ENCODE peak calls at places on chromosomes 13 and 19, in six cellular contexts. S, H, K, C, P and L are unnamed samples.

GRCh38 chr19:28633223-28634030 is 579.5 kb downstream of the UQCRFS1 start:
- DNase-seq in S (no peak), H (no peak), K (no peak), C (peak; percentile 59), P (no peak), L (no peak)

GRCh38 chr13:52459668-52460067 is 4.4 kb downstream of the CKAP2 start:
- DNase-seq in S (no peak), H (no peak), K (no peak), C (no peak), P (no peak), L (no peak)

GRCh38 chr13:113393572-113394503 is 29.9 kb upstream of the GRTP1 start:
- DNase-seq in S (peak; percentile 89), H (peak; percentile 62), K (peak; percentile 66), C (peak; percentile 87), P (peak; percentile 48), L (peak; percentile 83)

GRCh38 chr13:98997738-98998641 is 20.1 kb upstream of the DOCK9 start:
- DNase-seq in S (no peak), H (no peak), K (no peak), C (peak; percentile 52), P (no peak), L (no peak)

GRCh38 chr13:112366907-112367646 is 9.1 kb upstream of the SPACA7 start:
- DNase-seq in S (no peak), H (no peak), K (no peak), C (no peak), P (no peak), L (no peak)

GRCh38 chr13:40193290-40194203 is 472.9 kb downstream of the FOXO1 start:
- DNase-seq in S (peak; percentile 88), H (no peak), K (no peak), C (no peak), P (peak; percentile 80), L (no peak)

GRCh38 chr13:75372517-75372916 is 109.5 kb downstream of the TBC1D4 start:
- DNase-seq in S (no peak), H (no peak), K (no peak), C (peak; percentile 7), P (no peak), L (no peak)

GRCh38 chr19:43662487-43662886 is 7.5 kb downstream of the PLAUR start:
- DNase-seq in S (no peak), H (no peak), K (no peak), C (no peak), P (no peak), L (no peak)

GRCh38 chr19:17761148-17761547 is 9.9 kb downstream of the FCHO1 start:
- DNase-seq in S (no peak), H (no peak), K (no peak), C (no peak), P (no peak), L (no peak)

GRCh38 chr19:54463531-54464043 is at the start of gene LENG9:
- DNase-seq in S (peak; percentile 100), H (peak; percentile 100), K (peak; percentile 81), C (peak; percentile 66), P (peak; percentile 99), L (peak; percentile 99)

GRCh38 chr13:51759240-51759639 is 44.7 kb downstream of the DHRS12 start:
- DNase-seq in S (no peak), H (no peak), K (no peak), C (no peak), P (no peak), L (no peak)

GRCh38 chr13:73035660-73036059 is 23.1 kb upstream of the KLF5 start:
- DNase-seq in S (no peak), H (no peak), K (no peak), C (no peak), P (no peak), L (no peak)

GRCh38 chr13:46698910-46699460 is 98.0 kb downstream of the ESD start:
- DNase-seq in S (no peak), H (no peak), K (no peak), C (no peak), P (no peak), L (no peak)

GRCh38 chr13:98280176-98280510 is 103.1 kb upstream of the RNF113B start:
- DNase-seq in S (no peak), H (no peak), K (no peak), C (no peak), P (no peak), L (no peak)

GRCh38 chr13:45781553-45782326 is 69.8 kb downstream of the SIAH3 start:
- DNase-seq in S (no peak), H (no peak), K (no peak), C (no peak), P (no peak), L (peak; percentile 31)

GRCh38 chr19:50326101-50326664 is 3.0 kb downstream of the KCNC3 start:
- DNase-seq in S (no peak), H (no peak), K (no peak), C (no peak), P (no peak), L (no peak)

GRCh38 chr19:32652893-32653625 is 21.9 kb downstream of the ANKRD27 start:
- DNase-seq in S (no peak), H (no peak), K (no peak), C (no peak), P (peak; percentile 59), L (no peak)

GRCh38 chr13:31012285-31013024 is 80.0 kb downstream of the TEX26 start:
- DNase-seq in S (no peak), H (no peak), K (no peak), C (no peak), P (no peak), L (no peak)

GRCh38 chr19:3423183-3423829 is 56.9 kb downstream of the NFIC start:
- DNase-seq in S (no peak), H (no peak), K (no peak), C (no peak), P (no peak), L (no peak)

GRCh38 chr19:49243129-49243528 is 81.9 kb downstream of the SLC6A16 start:
- DNase-seq in S (no peak), H (no peak), K (no peak), C (no peak), P (no peak), L (no peak)
- H3K27ac ChIP-seq in S (no peak overlapping the region), H (no peak overlapping the region), K (no peak overlapping the region), C (no peak overlapping the region), P (no peak overlapping the region), L (no peak overlapping the region)

DNA sequence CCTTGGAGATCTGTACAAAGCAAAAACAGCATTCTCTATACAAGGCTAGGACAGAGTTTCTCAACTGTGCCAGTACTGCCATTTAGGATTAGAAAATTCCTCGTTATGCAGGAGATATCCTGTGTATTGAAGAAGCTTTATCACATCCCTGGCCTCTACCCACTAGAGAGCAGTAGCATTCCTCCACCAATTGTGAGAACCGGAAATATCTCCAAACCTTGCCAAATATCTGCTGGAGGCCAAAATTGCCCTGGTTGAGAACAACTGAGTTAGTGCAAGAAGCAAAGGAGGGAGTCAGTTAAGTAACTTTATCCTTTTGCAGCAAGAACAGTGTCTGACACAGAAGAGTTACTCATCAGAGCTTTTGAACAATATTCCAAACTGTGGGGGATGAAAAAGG is 16.2 kb upstream of the FREM2 start:
- DNase-seq in S (no peak), H (no peak), K (no peak), C (no peak), P (no peak), L (no peak)
- TF ChIP-seq CTCF in S (no peak), H (no peak), K (no peak), C (no peak), P (no peak), L (no peak)

DNA sequence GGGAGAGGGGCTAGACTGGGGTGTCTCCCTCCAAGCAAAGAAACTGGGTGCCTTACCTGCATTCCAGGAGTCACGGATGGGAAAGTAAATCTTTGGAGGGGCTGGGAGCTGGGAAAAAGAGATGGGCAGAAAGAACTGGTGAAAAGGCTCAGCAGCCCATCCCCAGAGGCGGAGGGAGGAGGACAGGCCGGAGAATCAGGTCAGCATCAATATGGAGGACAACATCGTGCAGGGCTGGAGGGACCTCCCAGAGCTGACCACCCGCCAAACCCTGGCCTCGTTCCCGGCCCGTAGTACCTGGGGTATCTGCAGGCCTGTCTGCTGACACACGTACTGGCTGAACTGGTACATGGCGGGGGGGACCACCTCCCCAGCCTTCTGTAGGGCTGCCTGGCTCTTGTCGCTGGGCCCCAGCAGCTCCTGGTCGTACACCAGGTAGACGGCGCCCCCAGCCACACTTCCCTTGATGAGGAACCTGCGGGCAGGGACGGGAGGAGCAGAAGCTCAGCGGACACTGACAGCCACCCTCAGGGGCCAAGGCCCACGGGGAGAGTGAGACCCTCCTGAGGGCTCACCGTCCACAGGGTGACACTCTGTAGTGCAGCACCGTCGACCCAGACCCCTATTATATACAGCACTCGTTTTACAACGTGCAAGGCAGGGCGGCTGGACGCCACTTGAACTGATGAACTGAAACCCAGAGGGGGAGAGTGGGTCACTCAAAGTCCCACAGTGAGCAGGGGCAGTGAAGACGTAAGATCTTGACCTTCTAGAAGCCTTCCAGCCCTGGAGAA is 830 bp downstream of the MICOS13 start:
- DNase-seq in S (no peak), H (no peak), K (no peak), C (no peak), P (no peak), L (no peak)
- H3K27ac ChIP-seq in S (peak overlapping the region; percentile 80), H (peak overlapping the region; percentile 95), K (peak overlapping the region; percentile 98), C (peak overlapping the region; percentile 84), P (peak overlapping the region; percentile 92), L (peak overlapping the region; percentile 94)

DNA sequence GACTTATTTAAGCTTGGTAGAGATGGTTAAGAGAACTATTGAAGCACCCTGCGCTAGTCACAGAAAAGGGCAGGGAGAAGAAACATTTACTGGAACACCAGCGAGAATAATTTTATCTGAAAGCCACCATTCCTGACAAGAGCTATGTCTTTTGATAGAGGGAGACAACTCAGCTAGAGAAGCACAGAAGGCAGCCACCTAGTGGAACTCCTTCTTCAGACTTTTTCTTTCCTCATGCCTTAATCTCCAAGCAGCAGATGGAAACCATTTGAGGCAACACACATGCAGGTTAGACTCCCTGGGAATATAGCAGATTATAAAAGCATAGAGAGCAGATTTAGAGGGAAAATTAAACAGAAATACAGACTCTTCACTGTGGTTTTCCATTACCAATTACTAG is 813.4 kb downstream of the SLITRK6 start:
- DNase-seq in S (no peak), H (no peak), K (no peak), C (no peak), P (no peak), L (no peak)
- TF ChIP-seq CTCF in S (no peak), H (no peak), K (no peak), C (no peak), P (no peak), L (no peak)

GRCh38 chr13:28753208-28753892 is 34.6 kb upstream of the SLC46A3 start:
- DNase-seq in S (peak; percentile 86), H (peak; percentile 16), K (no peak), C (peak; percentile 35), P (peak; percentile 55), L (peak; percentile 77)
- H3K27ac ChIP-seq in S (peak overlapping the region; percentile 69), H (peak overlapping the region; percentile 66), K (no peak overlapping the region), C (peak overlapping the region; percentile 84), P (peak overlapping the region; percentile 74), L (peak overlapping the region; percentile 18)